ENCODE peak calls at places on chromosomes 12 and 14, in four cellular contexts. U is hepatocyte, O is upper lobe of left lung, W is SJSA1. Q is an unnamed sample.

GRCh38 chr12:56851462-56851861 is 82.7 kb downstream of the SDR9C7 start:
- DNase-seq in W (no peak), U (no peak), O (no peak), Q (no peak)

GRCh38 chr12:66398931-66399625 is 96.8 kb downstream of the HELB start:
- DNase-seq in O (no peak), U (no peak), W (no peak), Q (no peak)

GRCh38 chr12:66160704-66161103 is 9.1 kb downstream of the TMBIM4 start:
- DNase-seq in W (no peak), O (no peak), U (no peak), Q (no peak)

GRCh38 chr14:59120931-59121330 is 67.5 kb upstream of the DAAM1 start:
- DNase-seq in U (no peak), W (no peak), O (no peak), Q (no peak)

GRCh38 chr12:22481557-22482104 is 62.7 kb downstream of the C2CD5 start:
- DNase-seq in U (no peak), O (no peak), W (no peak), Q (no peak)

GRCh38 chr12:122845865-122846621 is 10.8 kb downstream of the HIP1R start:
- DNase-seq in U (no peak), W (no peak), O (no peak), Q (no peak)

GRCh38 chr12:63869656-63870055 is 25.2 kb downstream of the SRGAP1 start:
- DNase-seq in U (no peak), O (no peak), W (no peak), Q (no peak)

GRCh38 chr14:98943907-98944306 is 328.1 kb downstream of the BCL11B start:
- DNase-seq in U (no peak), W (no peak), O (no peak), Q (no peak)

GRCh38 chr12:85979641-85980040 is 105.5 kb downstream of the NTS start:
- DNase-seq in U (no peak), W (no peak), O (no peak), Q (no peak)

DNA sequence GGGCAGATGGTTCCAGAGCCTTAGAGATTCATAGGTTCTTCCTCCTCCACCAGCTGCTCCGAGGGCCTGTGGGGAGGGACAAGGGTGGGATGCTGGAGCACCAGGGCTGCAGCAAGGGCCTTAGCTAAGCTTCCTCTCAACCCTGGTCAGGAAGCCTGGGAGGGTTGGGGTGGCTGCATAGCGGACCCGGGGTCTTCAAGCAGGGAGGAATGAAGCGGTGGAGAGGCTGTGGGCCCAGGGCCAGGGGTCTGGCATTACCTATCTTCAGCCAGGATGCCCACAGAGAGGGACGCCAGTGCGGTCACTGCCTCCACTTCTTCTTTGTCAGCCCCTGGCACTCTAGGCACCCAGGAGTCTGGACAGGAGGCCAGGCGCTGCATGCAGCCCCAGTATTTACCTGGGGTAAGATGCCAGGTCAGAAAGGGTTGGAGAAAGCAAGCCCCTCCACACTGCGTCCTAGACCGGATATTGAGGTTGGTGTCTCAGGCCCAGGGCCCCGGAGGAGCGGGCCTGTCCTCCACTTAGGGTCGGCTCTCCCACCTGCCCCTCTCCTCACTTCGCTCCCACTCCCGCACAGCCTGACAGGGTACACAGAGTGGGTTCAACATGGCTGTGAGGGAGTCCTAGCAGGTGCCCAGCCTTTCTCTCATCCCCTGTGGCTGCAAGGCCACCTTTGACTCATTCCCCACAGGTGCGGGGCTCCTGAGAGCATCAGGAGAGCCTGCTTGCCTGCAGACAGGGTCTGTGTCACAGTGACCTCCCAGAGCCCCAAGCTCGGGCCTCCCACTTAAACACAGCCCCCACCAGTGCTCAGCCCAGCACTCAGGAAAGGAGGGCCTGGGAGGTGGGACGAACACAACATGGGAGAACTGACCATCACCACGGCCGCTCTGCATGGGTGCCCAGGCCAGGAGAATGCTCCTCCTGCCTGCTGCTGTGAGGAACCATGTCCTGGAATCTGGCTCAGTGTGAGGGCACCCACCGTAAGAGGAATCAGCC is 11.1 kb downstream of the SLC48A1 start:
- DNase-seq in O (no peak), U (no peak), W (no peak), Q (no peak)
- H3K27ac ChIP-seq in O (no peak overlapping the region), U (no peak overlapping the region), W (no peak overlapping the region), Q (peak overlapping the region; percentile 56)

DNA sequence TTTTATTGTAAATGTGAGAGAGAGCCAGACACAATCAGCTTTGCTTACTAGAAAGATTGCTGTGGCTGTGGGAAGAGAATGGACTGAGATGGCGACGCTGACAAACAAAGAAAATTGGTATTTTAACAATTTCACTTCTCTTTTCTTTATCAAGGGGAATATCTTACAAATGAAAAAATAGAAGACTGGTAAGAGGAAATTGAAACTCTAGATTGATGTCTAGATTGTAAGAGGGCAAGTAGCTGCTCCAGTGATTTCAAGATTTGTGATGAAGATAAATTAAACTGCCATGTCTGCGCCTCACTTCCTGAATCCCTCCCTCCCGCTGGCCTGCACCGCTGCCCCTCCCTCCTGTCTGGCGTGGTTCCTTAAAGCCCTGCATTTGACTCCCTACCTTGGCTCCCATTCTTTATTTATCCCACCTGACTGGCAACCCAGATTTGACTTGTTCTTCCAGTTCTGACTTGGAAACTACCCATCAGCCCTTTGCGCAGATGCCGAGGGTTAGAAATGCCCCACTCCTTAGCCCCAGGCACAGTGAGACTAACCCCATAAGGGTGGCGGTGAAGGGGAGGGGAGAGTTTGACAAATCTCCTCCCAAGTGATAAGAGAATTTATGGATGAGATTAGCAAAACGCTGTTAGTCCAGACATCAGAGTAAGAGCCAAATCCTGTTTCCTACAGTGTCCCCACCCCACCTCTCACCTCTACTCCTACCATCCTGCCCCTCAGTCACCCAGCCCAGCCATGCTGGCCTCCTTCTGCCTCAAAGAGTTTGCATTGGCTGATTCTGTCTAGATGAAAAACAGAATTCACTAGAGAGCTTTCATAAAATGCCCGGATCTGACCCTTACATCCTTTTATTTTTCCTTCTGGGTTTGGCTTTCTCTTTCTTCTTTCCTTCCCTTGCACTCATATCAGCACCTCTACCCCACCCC is 125.3 kb upstream of the ATF7IP start:
- DNase-seq in U (peak; percentile 22), O (peak; percentile 51), W (no peak), Q (no peak)
- H3K4me3 ChIP-seq in U (no peak overlapping the region), O (peak overlapping the region; percentile 10), W (no peak overlapping the region), Q (no peak overlapping the region)

DNA sequence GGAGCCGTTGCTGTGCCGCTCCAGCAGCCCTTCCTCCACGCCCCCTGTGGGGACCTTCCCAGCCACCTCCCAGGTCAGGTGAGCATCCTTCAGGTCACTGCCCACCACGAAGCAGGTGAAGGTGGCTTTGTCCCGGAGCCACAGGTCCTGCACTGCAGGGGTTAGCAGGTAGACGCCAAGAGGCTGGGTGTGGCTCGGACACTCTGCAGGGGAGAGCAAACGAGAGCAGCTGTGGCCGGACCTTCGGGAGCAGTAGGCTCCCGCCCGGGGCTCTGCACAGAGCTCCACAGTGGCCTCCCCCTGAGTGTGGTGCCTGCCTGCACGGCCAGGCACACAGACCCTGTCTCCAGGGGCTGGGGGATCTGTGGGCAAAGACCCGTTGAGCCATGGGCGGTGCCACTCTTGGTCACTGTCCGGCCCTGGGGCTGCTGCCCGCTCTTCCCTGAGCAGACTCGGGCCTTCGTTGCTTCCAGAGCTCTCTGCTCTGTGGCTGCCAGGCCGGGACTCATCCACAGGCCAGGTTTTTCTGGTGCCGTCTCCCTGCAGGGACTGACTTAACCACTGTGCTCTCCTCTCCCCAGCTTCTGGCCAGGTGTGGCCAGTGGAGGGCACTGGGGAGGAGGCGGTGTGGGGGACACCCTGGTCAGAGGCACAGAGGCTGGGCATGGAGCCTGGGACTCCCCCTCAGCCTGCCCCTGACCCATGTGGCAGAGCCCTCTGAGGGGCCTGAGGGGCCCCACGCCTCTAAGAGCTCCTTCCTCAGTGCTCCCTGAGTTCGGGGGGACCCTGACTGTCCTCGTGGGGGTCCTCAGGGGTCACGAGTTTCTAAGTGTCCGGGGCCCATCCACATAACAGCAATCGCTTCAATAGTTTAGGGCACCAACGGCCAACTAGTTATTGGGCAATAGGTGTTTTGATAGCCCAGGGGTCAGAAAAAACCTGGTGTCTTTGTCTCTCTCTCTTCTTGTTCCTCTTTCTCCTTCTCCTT is 314.9 kb downstream of the TMEM121 start:
- DNase-seq in O (peak; percentile 20), U (no peak), W (no peak), Q (no peak)
- H3K9me3 ChIP-seq in O (no peaks in the 10 kb centered on the region), U (no peaks in the 10 kb centered on the region), W (no peaks in the 10 kb centered on the region), Q (no peaks in the 10 kb centered on the region)

DNA sequence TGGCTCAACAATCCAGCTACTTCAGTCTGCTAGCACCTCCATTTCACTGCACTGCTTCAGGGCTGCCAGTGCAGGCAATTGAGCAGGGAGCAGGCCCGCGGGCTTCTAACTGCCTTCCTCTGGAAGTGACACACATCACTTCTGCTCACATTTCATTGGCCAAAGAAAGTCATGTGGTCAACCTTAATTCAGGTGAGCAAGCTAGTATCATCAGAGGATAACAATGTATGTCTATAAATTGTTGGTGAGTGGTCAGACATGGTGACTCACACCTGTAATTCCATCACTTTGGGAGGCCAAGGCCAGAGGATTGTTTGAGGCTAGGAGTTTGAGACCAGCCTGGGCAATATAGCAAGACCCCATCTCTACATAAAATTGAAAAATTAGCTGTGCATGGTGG is 22.3 kb upstream of the CHGA start:
- DNase-seq in O (no peak), U (no peak), W (no peak), Q (no peak)
- H3K27ac ChIP-seq in O (no peak overlapping the region), U (no peak overlapping the region), W (no peak overlapping the region), Q (no peak overlapping the region)

GRCh38 chr14:91159182-91159581 is 45.3 kb downstream of the DGLUCY start:
- DNase-seq in W (no peak), O (peak; percentile 85), U (no peak), Q (no peak)

GRCh38 chr14:91155626-91156089 is 41.8 kb downstream of the DGLUCY start:
- DNase-seq in O (no peak), W (no peak), U (no peak), Q (no peak)

GRCh38 chr14:91159906-91160305 is 46.0 kb downstream of the DGLUCY start:
- DNase-seq in U (no peak), W (no peak), O (no peak), Q (no peak)

GRCh38 chr14:91154851-91155625 is 41.2 kb downstream of the DGLUCY start:
- DNase-seq in U (peak; percentile 74), O (peak; percentile 52), W (peak; percentile 23), Q (no peak)

DNA sequence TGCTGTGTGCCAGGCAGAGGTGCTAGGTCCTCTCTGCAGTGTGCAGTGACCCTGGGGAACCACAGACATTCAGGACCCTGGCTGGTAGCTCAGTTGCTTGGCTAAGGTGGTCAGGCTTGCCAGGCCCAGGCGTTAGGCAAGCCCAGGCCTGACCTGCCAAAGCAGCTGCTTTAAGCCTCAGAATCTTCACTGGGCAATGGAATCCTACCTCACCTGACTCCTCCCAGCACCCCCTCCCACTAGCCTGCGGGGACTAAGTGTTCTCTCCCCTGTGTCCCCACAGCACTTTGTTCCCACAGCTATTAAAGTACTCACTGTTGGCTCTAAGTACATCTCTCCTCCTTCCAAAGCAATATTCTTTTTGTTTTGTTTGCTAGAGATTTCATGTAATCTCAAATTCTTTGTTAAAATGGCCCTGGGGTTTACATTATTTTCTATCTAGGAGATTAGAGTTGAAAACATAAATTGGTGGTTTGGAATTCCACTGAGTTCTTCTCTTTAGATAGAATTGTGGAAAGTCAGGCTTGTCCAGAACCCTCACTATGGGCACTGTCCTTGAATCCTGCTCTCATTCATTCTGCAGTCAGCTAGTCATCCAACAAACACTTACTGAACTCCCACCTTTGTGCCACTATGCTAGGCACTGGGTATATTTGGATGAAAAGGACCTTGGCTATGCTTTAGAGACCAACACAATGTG is 44.4 kb downstream of the DGLUCY start:
- DNase-seq in U (no peak), W (no peak), O (peak; percentile 86), Q (no peak)
- H3K4me3 ChIP-seq in U (no peak overlapping the region), W (no peak overlapping the region), O (no peak overlapping the region), Q (no peak overlapping the region)

GRCh38 chr14:36525746-36526099 is 5.7 kb upstream of the NKX2-1 start:
- DNase-seq in O (no peak), W (no peak), U (no peak), Q (no peak)
- H3K9me3 ChIP-seq in O (no peaks in the 10 kb centered on the region), W (peaks cover 3% of the 10 kb centered on the region), U (no peaks in the 10 kb centered on the region), Q (no peaks in the 10 kb centered on the region)